ENCODE peak calls at places on chromosomes 2 and 18, in five cellular contexts. M is mesothelial cell of epicardium, W is sigmoid colon, F is B cell, K is transverse colon. J is an unnamed sample.

GRCh38 chr2:138373993-138374408 is 127.6 kb upstream of the SPOPL start:
- DNase-seq in K (no peak), F (no peak), W (no peak), M (no peak), J (no peak)

GRCh38 chr2:26477911-26478253 is at the start of gene OTOF:
- DNase-seq in W (no peak), K (no peak), M (no peak), F (no peak), J (no peak)

GRCh38 chr18:74299746-74300145 is 8.0 kb upstream of the CYB5A start:
- DNase-seq in M (no peak), W (no peak), K (no peak), F (no peak), J (no peak)

GRCh38 chr2:101736233-101736632 is 38.7 kb downstream of the MAP4K4 start:
- DNase-seq in K (no peak), W (no peak), F (no peak), M (no peak), J (no peak)

GRCh38 chr2:117644403-117644802 is 170.1 kb upstream of the DDX18 start:
- DNase-seq in K (no peak), M (no peak), W (no peak), F (no peak), J (no peak)

GRCh38 chr2:102736174-102736606 is 25.6 kb upstream of the TMEM182 start:
- DNase-seq in M (no peak), F (no peak), W (no peak), K (peak), J (no peak)

GRCh38 chr2:227365833-227366232 is 13.3 kb downstream of the TM4SF20 start:
- DNase-seq in K (no peak), M (no peak), W (no peak), F (no peak), J (no peak)

GRCh38 chr2:85668009-85668856 is at the start of gene SFTPB:
- DNase-seq in F (no peak), K (no peak), W (peak), M (no peak), J (peak)

GRCh38 chr2:59083075-59083792 is 842.1 kb upstream of the FANCL start:
- DNase-seq in F (no peak), K (no peak), M (no peak), W (no peak), J (no peak)

GRCh38 chr2:648476-649424 is 28.5 kb downstream of the TMEM18 start:
- DNase-seq in M (no peak), F (no peak), W (peak), K (no peak), J (no peak)

GRCh38 chr2:186780701-186781316 is 68.2 kb downstream of the ZSWIM2 start:
- DNase-seq in F (no peak), W (no peak), K (no peak), M (no peak), J (no peak)

GRCh38 chr2:30797381-30798015 is 9.7 kb downstream of the CAPN13 start:
- DNase-seq in W (no peak), M (no peak), K (no peak), F (no peak), J (no peak)

GRCh38 chr2:28325173-28325566 is 67.5 kb upstream of the FOSL2 start:
- DNase-seq in W (peak), K (no peak), M (no peak), F (no peak), J (no peak)

GRCh38 chr18:28584726-28585125 is 407.8 kb upstream of the CDH2 start:
- DNase-seq in K (no peak), W (no peak), F (no peak), M (no peak), J (no peak)

GRCh38 chr2:139366659-139367058 is 586.5 kb upstream of the NXPH2 start:
- DNase-seq in F (no peak), K (no peak), M (no peak), W (no peak), J (no peak)

GRCh38 chr2:71894266-71894665 is 253.4 kb downstream of the CYP26B1 start:
- DNase-seq in W (no peak), F (no peak), K (no peak), M (no peak), J (peak)

GRCh38 chr2:232368311-232368731 is 10.2 kb upstream of the ALPP start:
- DNase-seq in K (no peak), F (peak), M (no peak), W (peak), J (no peak)

GRCh38 chr2:14866953-14867352 is 234.4 kb downstream of the LRATD1 start:
- DNase-seq in M (no peak), K (no peak), W (no peak), F (no peak), J (no peak)

GRCh38 chr2:21395366-21395765 is 271.6 kb downstream of the TDRD15 start:
- DNase-seq in F (no peak), K (no peak), W (no peak), M (no peak), J (no peak)

GRCh38 chr2:14535156-14535555 is 97.4 kb upstream of the LRATD1 start:
- DNase-seq in W (no peak), F (no peak), K (no peak), M (peak), J (no peak)

GRCh38 chr2:181058378-181059269 is 78.2 kb downstream of the UBE2E3 start:
- DNase-seq in K (peak), M (no peak), W (no peak), F (peak), J (no peak)

GRCh38 chr2:201806442-201806841 is at the start of gene CDK15:
- DNase-seq in W (peak), K (no peak), M (no peak), F (no peak), J (no peak)

GRCh38 chr2:160970052-160970846 is 190.0 kb upstream of the TANK start:
- DNase-seq in M (no peak), K (peak), F (no peak), W (no peak), J (no peak)

GRCh38 chr2:20617892-20618467 is 32.9 kb downstream of the HS1BP3 start:
- DNase-seq in F (peak), W (peak), M (peak), K (peak), J (peak)

GRCh38 chr2:30691948-30692828 is 115.1 kb downstream of the CAPN13 start:
- DNase-seq in W (peak), M (peak), K (no peak), F (no peak), J (no peak)

GRCh38 chr2:54483426-54483825 is 27.3 kb downstream of the SPTBN1 start:
- DNase-seq in W (no peak), K (no peak), M (no peak), F (no peak), J (no peak)

GRCh38 chr2:233999182-233999581 is 51.3 kb upstream of the SPP2 start:
- DNase-seq in F (no peak), K (no peak), M (no peak), W (no peak), J (no peak)

GRCh38 chr2:201432038-201432437 is 19.2 kb downstream of the TRAK2 start:
- DNase-seq in W (no peak), F (no peak), K (no peak), M (no peak), J (no peak)

GRCh38 chr2:233453916-233454315 is 99.6 kb downstream of the DGKD start:
- DNase-seq in K (no peak), M (no peak), F (no peak), W (no peak), J (no peak)

GRCh38 chr2:136116111-136116812 is 1.7 kb downstream of the CXCR4 start:
- DNase-seq in K (peak), F (peak), W (peak), M (no peak), J (no peak)

GRCh38 chr18:13464432-13465125 is 246.0 kb downstream of the LDLRAD4 start:
- DNase-seq in F (peak), W (peak), K (peak), M (no peak), J (peak)

GRCh38 chr18:40868110-40868858 is 1086.8 kb upstream of the PIK3C3 start:
- DNase-seq in K (no peak), F (no peak), W (no peak), M (no peak), J (no peak)

GRCh38 chr18:27400001-27400400 is 214.9 kb upstream of the CHST9 start:
- DNase-seq in K (no peak), W (no peak), F (no peak), M (no peak), J (no peak)
- TF ChIP-seq CTCF in K (no peak), W (no peak), F (no peak), M (no peak), J (no peak)

GRCh38 chr2:152553518-152553917 is 163.7 kb downstream of the PRPF40A start:
- DNase-seq in K (no peak), F (no peak), M (no peak), W (no peak), J (no peak)

GRCh38 chr2:152556506-152556905 is 160.8 kb downstream of the PRPF40A start:
- DNase-seq in W (no peak), K (no peak), M (no peak), F (no peak), J (no peak)

GRCh38 chr2:152557273-152557879 is 159.9 kb downstream of the PRPF40A start:
- DNase-seq in M (no peak), F (no peak), W (no peak), K (no peak), J (no peak)

GRCh38 chr2:152552868-152553267 is 164.4 kb downstream of the PRPF40A start:
- DNase-seq in M (no peak), F (no peak), W (no peak), K (no peak), J (no peak)

GRCh38 chr2:152555048-152555447 is 162.2 kb downstream of the PRPF40A start:
- DNase-seq in M (no peak), K (no peak), W (no peak), F (no peak), J (no peak)
- TF ChIP-seq CTCF in M (no peak), K (no peak), W (no peak), F (no peak), J (no peak)

GRCh38 chr2:24830351-24830750 is 37.1 kb downstream of the CENPO start:
- DNase-seq in M (no peak), W (peak), K (peak), F (no peak), J (no peak)
- TF ChIP-seq CTCF in M (no peak), W (no peak), K (no peak), F (no peak), J (no peak)

GRCh38 chr2:106867231-106867943 is 18.6 kb downstream of the ST6GAL2 start:
- DNase-seq in K (no peak), F (no peak), M (no peak), W (no peak), J (no peak)

GRCh38 chr2:106866636-106867035 is 19.3 kb downstream of the ST6GAL2 start:
- DNase-seq in W (no peak), F (no peak), M (no peak), K (no peak), J (no peak)

GRCh38 chr2:106864051-106864450 is 21.9 kb downstream of the ST6GAL2 start:
- DNase-seq in M (no peak), W (no peak), K (no peak), F (no peak), J (no peak)

GRCh38 chr2:106859498-106859897 is 26.5 kb downstream of the ST6GAL2 start:
- DNase-seq in W (no peak), F (no peak), M (no peak), K (no peak), J (no peak)

DNA sequence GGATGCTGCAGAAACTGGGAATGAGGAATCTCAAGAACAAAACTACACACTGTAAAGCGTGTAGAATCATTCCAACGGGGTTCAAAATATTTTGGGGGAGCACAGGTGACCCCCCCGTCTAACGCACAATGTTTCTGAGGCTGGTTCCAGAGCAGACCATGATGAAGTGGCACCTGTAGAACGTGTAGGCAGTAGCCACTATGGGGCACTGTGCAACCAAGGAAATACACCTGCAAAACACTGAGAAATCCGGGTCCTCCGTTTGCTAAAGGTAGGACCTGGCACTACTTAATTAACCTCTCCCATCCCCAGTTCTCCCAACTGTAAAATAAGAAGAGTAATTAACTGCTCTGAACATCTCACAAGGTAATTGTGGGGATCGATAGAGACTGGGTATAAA is 22.6 kb downstream of the ST6GAL2 start:
- DNase-seq in K (no peak), W (no peak), M (no peak), F (no peak), J (no peak)
- TF ChIP-seq CTCF in K (peak), W (no peak), M (no peak), F (no peak), J (no peak)

DNA sequence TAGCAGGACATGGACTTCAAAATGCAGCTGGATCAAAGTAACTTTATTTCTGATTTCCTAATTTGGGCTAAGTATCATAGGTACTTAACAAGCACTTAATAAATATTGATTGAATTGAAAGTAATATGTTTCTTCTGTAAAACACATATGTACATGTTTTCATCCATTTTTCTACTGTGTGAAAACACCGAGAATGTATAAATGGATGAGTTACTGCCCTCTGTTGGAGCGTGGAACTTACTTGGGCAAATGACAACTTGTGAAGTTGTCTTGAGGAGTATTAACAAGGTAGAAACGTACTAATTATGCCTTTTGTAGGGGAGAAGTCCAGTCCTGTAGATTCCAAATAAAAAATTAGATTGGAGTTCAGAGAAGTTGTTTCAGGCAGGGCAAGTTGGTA is 87.2 kb downstream of the PHLPP1 start:
- DNase-seq in K (no peak), F (no peak), M (no peak), W (no peak), J (no peak)
- TF ChIP-seq CTCF in K (no peak), F (no peak), M (no peak), W (peak), J (no peak)

GRCh38 chr18:58125756-58126155 is 81.7 kb downstream of the NEDD4L start:
- DNase-seq in M (no peak), K (no peak), W (no peak), F (no peak), J (no peak)

GRCh38 chr18:58124475-58124874 is 80.4 kb downstream of the NEDD4L start:
- DNase-seq in M (no peak), F (no peak), W (no peak), K (no peak), J (no peak)

GRCh38 chr18:58128286-58129018 is 84.4 kb downstream of the NEDD4L start:
- DNase-seq in F (no peak), M (no peak), K (peak), W (no peak), J (no peak)

GRCh38 chr18:58129019-58129374 is 85.0 kb downstream of the NEDD4L start:
- DNase-seq in M (no peak), W (no peak), K (peak), F (no peak), J (no peak)

GRCh38 chr18:58125183-58125582 is 81.2 kb downstream of the NEDD4L start:
- DNase-seq in M (no peak), F (no peak), K (no peak), W (no peak), J (no peak)
- TF ChIP-seq CTCF in M (no peak), F (no peak), K (no peak), W (no peak), J (no peak)

GRCh38 chr2:43165378-43166025 is 60.9 kb downstream of the ZFP36L2 start:
- DNase-seq in F (no peak), W (no peak), M (no peak), K (no peak), J (no peak)
- TF ChIP-seq CTCF in F (no peak), W (no peak), M (peak), K (no peak), J (no peak)

GRCh38 chr2:190553254-190553653 is 18.7 kb upstream of the NEMP2 start:
- DNase-seq in M (no peak), F (no peak), K (no peak), W (no peak), J (no peak)
- TF ChIP-seq CTCF in M (no peak), F (no peak), K (no peak), W (no peak), J (no peak)

J was measured in ascending aorta.